ENCODE peak calls at places on chromosomes 13 and 19, in ten cellular contexts. M is neural progenitor cell, O is A549, Z is keratinocyte, B is fibroblast of lung, R is PC-3, K is nephron progenitor cell, H is brain microvascular endothelial cell, X is B cell, L is CD14-positive monocyte. J is an unnamed sample.

GRCh38 chr13:40340368-40341085 is 325.9 kb downstream of the FOXO1 start:
- DNase-seq in M (peak; percentile 11), O (no peak), Z (no peak), B (peak; percentile 52), R (peak; percentile 45), K (no peak), H (no peak), X (no peak), L (no peak), J (no peak)

GRCh38 chr13:20125129-20125782 is 35.6 kb downstream of the GJA3 start:
- DNase-seq in M (no peak), O (no peak), Z (no peak), B (peak; percentile 79), R (peak; percentile 59), K (no peak), H (peak; percentile 50), X (no peak), L (no peak), J (no peak)

GRCh38 chr19:49216076-49216475 is 58.5 kb downstream of the TRPM4 start:
- DNase-seq in M (no peak), O (no peak), Z (no peak), B (peak; percentile 71), R (peak; percentile 86), K (no peak), H (peak; percentile 73), X (no peak), L (no peak), J (no peak)

GRCh38 chr13:34638897-34639296 is 303.2 kb upstream of the NBEA start:
- DNase-seq in M (peak; percentile 30), O (no peak), Z (no peak), B (no peak), R (no peak), K (no peak), H (no peak), X (no peak), L (no peak), J (no peak)

GRCh38 chr13:80196756-80197155 is 144.2 kb downstream of the SPRY2 start:
- DNase-seq in M (no peak), O (no peak), Z (no peak), B (no peak), R (peak; percentile 51), K (no peak), H (peak; percentile 39), X (no peak), L (no peak), J (no peak)

GRCh38 chr13:93875527-93875926 is 604.0 kb downstream of the DCT start:
- DNase-seq in M (no peak), O (no peak), Z (no peak), B (peak; percentile 67), R (peak; percentile 59), K (no peak), H (peak; percentile 56), X (no peak), L (no peak), J (no peak)

GRCh38 chr19:8575467-8575997 is 1.7 kb downstream of the MYO1F start:
- DNase-seq in M (no peak), O (no peak), Z (no peak), B (peak; percentile 80), R (peak; percentile 49), K (no peak), H (peak; percentile 12), X (no peak), L (no peak), J (no peak)

GRCh38 chr19:4597278-4597974 is 37.9 kb upstream of the SEMA6B start:
- DNase-seq in M (peak; percentile 31), O (peak; percentile 64), Z (no peak), B (no peak), R (no peak), K (peak; percentile 80), H (no peak), X (peak; percentile 45), L (peak; percentile 63), J (no peak)

GRCh38 chr19:19538077-19538764 is at the start of gene CILP2:
- DNase-seq in M (peak; percentile 86), O (no peak), Z (no peak), B (no peak), R (peak; percentile 28), K (peak; percentile 93), H (no peak), X (peak; percentile 59), L (no peak), J (no peak)

GRCh38 chr13:28049215-28049614 is 51.2 kb downstream of the FLT3 start:
- DNase-seq in M (no peak), O (no peak), Z (no peak), B (no peak), R (no peak), K (no peak), H (no peak), X (peak; percentile 36), L (no peak), J (no peak)

GRCh38 chr19:38658462-38659306 is 11.2 kb downstream of the ACTN4 start:
- DNase-seq in M (no peak), O (peak; percentile 99), Z (peak; percentile 90), B (peak; percentile 100), R (peak; percentile 97), K (no peak), H (peak; percentile 98), X (no peak), L (no peak), J (no peak)

GRCh38 chr19:47994209-47994802 is at the start of gene ELSPBP1:
- DNase-seq in M (no peak), O (no peak), Z (no peak), B (no peak), R (no peak), K (peak; percentile 50), H (no peak), X (no peak), L (no peak), J (no peak)

DNA sequence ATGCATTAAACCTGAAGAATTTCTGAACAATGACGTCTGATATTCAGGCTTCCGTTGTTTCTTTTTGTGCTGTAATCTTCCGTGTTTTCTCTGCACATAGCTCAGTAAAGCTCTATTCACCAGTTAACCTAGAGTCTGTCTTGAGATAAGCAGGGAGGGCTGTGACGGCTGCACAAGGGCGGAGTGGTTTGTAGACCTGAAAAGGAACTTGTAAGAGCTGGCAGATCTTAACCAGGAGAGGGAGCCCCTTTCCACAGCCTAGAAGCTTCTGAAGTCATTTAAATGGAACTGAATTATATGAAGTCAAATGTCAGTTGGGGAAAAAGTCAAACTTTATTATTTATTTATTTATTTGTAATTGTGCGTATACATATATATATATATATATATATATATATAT is 27.5 kb downstream of the DPRX start:
- DNase-seq in M (peak; percentile 80), O (no peak), Z (no peak), B (no peak), R (peak; percentile 30), K (peak; percentile 15), H (no peak), X (no peak), L (no peak), J (no peak)
- TF ChIP-seq CTCF in M (peak; percentile 72), O (no peak), Z (peak; percentile 40), B (no peak), R (peak; percentile 51), K (peak; percentile 36), H (no peak), X (no peak), L (no peak), J (peak; percentile 75)

GRCh38 chr13:32586022-32586900 is at the start of gene PDS5B:
- DNase-seq in M (peak; percentile 98), O (peak; percentile 62), Z (peak; percentile 38), B (peak; percentile 91), R (peak; percentile 92), K (peak; percentile 96), H (peak; percentile 90), X (peak; percentile 99), L (peak; percentile 93), J (peak; percentile 98)
- TF ChIP-seq CTCF in M (peak; percentile 86), O (peak; percentile 81), Z (peak; percentile 76), B (peak; percentile 54), R (peak; percentile 74), K (peak; percentile 51), H (peak; percentile 58), X (peak; percentile 81), L (peak; percentile 85), J (peak; percentile 96)

GRCh38 chr13:100827489-100828000 is 152.9 kb upstream of the TMTC4 start:
- DNase-seq in M (no peak), O (no peak), Z (no peak), B (no peak), R (peak; percentile 6), K (no peak), H (no peak), X (no peak), L (no peak), J (no peak)

GRCh38 chr13:100826441-100826840 is 151.8 kb upstream of the TMTC4 start:
- DNase-seq in M (no peak), O (no peak), Z (no peak), B (no peak), R (no peak), K (no peak), H (no peak), X (no peak), L (no peak), J (no peak)

GRCh38 chr13:100833427-100833826 is 158.8 kb upstream of the TMTC4 start:
- DNase-seq in M (no peak), O (no peak), Z (no peak), B (no peak), R (no peak), K (no peak), H (no peak), X (no peak), L (no peak), J (no peak)

GRCh38 chr13:100825551-100825950 is 151.0 kb upstream of the TMTC4 start:
- DNase-seq in M (no peak), O (no peak), Z (no peak), B (peak; percentile 71), R (peak; percentile 43), K (no peak), H (no peak), X (no peak), L (no peak), J (no peak)

GRCh38 chr13:100828226-100828625 is 153.6 kb upstream of the TMTC4 start:
- DNase-seq in M (peak; percentile 70), O (no peak), Z (no peak), B (no peak), R (no peak), K (no peak), H (no peak), X (no peak), L (no peak), J (no peak)
- TF ChIP-seq CTCF in M (peak; percentile 60), O (no peak), Z (no peak), B (no peak), R (peak; percentile 29), K (peak; percentile 23), H (peak; percentile 57), X (no peak), L (no peak), J (peak; percentile 65)

GRCh38 chr13:42039946-42040729 is 8.3 kb upstream of the DGKH start:
- DNase-seq in M (peak; percentile 87), O (peak; percentile 67), Z (no peak), B (peak; percentile 87), R (peak; percentile 76), K (peak; percentile 88), H (peak; percentile 78), X (peak; percentile 79), L (peak; percentile 86), J (peak; percentile 87)
- TF ChIP-seq CTCF in M (no peak), O (no peak), Z (no peak), B (no peak), R (no peak), K (no peak), H (peak; percentile 5), X (no peak), L (no peak), J (peak; percentile 38)

GRCh38 chr19:13872695-13873389 is 4.1 kb upstream of the NANOS3 start:
- DNase-seq in M (peak; percentile 89), O (peak; percentile 71), Z (no peak), B (no peak), R (no peak), K (peak; percentile 74), H (no peak), X (peak; percentile 65), L (no peak), J (no peak)
- TF ChIP-seq CTCF in M (peak; percentile 54), O (peak; percentile 37), Z (peak; percentile 17), B (no peak), R (no peak), K (no peak), H (peak; percentile 37), X (no peak), L (no peak), J (peak; percentile 26)

J was measured in type B pancreatic cell.